ENCODE peak calls at places on chromosomes 3 and 15, in five cellular contexts. One of them, this sample, is unnamed.

GRCh38 chr15:32774022-32774421 is 56.2 kb downstream of the GREM1 start:
- DNase-seq in GM13976: no peak
- DNase-seq in heart right ventricle: no peak
- DNase-seq in left ventricle myocardium inferior: no peak
- DNase-seq in B cell: no peak
- DNase-seq in this sample: no peak

GRCh38 chr15:62449638-62450037 is 284.6 kb upstream of the C2CD4B start:
- DNase-seq in GM13976: no peak
- DNase-seq in heart right ventricle: no peak
- DNase-seq in left ventricle myocardium inferior: no peak
- DNase-seq in B cell: no peak
- DNase-seq in this sample: no peak

GRCh38 chr3:46860381-46861292 is 2.6 kb downstream of the MYL3 start:
- DNase-seq in GM13976: no peak
- DNase-seq in heart right ventricle: peak
- DNase-seq in left ventricle myocardium inferior: peak
- DNase-seq in B cell: peak
- DNase-seq in this sample: peak

GRCh38 chr3:133269393-133269792 is 130.5 kb upstream of the BFSP2 start:
- DNase-seq in GM13976: no peak
- DNase-seq in heart right ventricle: no peak
- DNase-seq in left ventricle myocardium inferior: no peak
- DNase-seq in B cell: no peak
- DNase-seq in this sample: no peak

GRCh38 chr3:197080344-197080743 is 50.7 kb upstream of the MELTF start:
- DNase-seq in GM13976: no peak
- DNase-seq in heart right ventricle: no peak
- DNase-seq in left ventricle myocardium inferior: no peak
- DNase-seq in B cell: no peak
- DNase-seq in this sample: no peak

GRCh38 chr3:46642971-46643370 is 30.6 kb downstream of the FAM240A start:
- DNase-seq in GM13976: no peak
- DNase-seq in heart right ventricle: no peak
- DNase-seq in left ventricle myocardium inferior: no peak
- DNase-seq in B cell: no peak
- DNase-seq in this sample: no peak

GRCh38 chr3:99901200-99901926 is 83.7 kb downstream of the CMSS1 start:
- DNase-seq in GM13976: no peak
- DNase-seq in heart right ventricle: no peak
- DNase-seq in left ventricle myocardium inferior: no peak
- DNase-seq in B cell: no peak
- DNase-seq in this sample: no peak

GRCh38 chr3:133474251-133474801 is 74.5 kb downstream of the BFSP2 start:
- DNase-seq in GM13976: no peak
- DNase-seq in heart right ventricle: peak
- DNase-seq in left ventricle myocardium inferior: peak
- DNase-seq in B cell: no peak
- DNase-seq in this sample: no peak

GRCh38 chr3:128727485-128727884 is 1.5 kb downstream of the RAB7A start:
- DNase-seq in GM13976: no peak
- DNase-seq in heart right ventricle: no peak
- DNase-seq in left ventricle myocardium inferior: no peak
- DNase-seq in B cell: no peak
- DNase-seq in this sample: no peak

GRCh38 chr3:129989391-129989790 is 14.9 kb downstream of the TRH start:
- DNase-seq in GM13976: no peak
- DNase-seq in heart right ventricle: no peak
- DNase-seq in left ventricle myocardium inferior: no peak
- DNase-seq in B cell: no peak
- DNase-seq in this sample: no peak

GRCh38 chr3:101119535-101119934 is 126.3 kb upstream of the ABI3BP start:
- DNase-seq in GM13976: no peak
- DNase-seq in heart right ventricle: no peak
- DNase-seq in left ventricle myocardium inferior: no peak
- DNase-seq in B cell: no peak
- DNase-seq in this sample: no peak

GRCh38 chr3:123552095-123552714 is 32.6 kb downstream of the HACD2 start:
- DNase-seq in GM13976: peak
- DNase-seq in heart right ventricle: no peak
- DNase-seq in left ventricle myocardium inferior: no peak
- DNase-seq in B cell: no peak
- DNase-seq in this sample: no peak

GRCh38 chr3:9158865-9159630 is 90.4 kb downstream of the SRGAP3 start:
- DNase-seq in GM13976: no peak
- DNase-seq in heart right ventricle: no peak
- DNase-seq in left ventricle myocardium inferior: no peak
- DNase-seq in B cell: no peak
- DNase-seq in this sample: no peak

GRCh38 chr15:91224750-91225380 is 124.8 kb downstream of the SV2B start:
- DNase-seq in GM13976: peak
- DNase-seq in heart right ventricle: peak
- DNase-seq in left ventricle myocardium inferior: no peak
- DNase-seq in B cell: no peak
- DNase-seq in this sample: no peak

GRCh38 chr15:63155486-63155885 is 1.8 kb downstream of the RPS27L start:
- DNase-seq in GM13976: no peak
- DNase-seq in heart right ventricle: no peak
- DNase-seq in left ventricle myocardium inferior: no peak
- DNase-seq in B cell: no peak
- DNase-seq in this sample: no peak

GRCh38 chr3:4736284-4736861 is 242.9 kb upstream of the BHLHE40 start:
- DNase-seq in GM13976: no peak
- DNase-seq in heart right ventricle: peak
- DNase-seq in left ventricle myocardium inferior: no peak
- DNase-seq in B cell: no peak
- DNase-seq in this sample: no peak

GRCh38 chr15:46442901-46443590 is 808.2 kb downstream of the SQOR start:
- DNase-seq in GM13976: no peak
- DNase-seq in heart right ventricle: no peak
- DNase-seq in left ventricle myocardium inferior: no peak
- DNase-seq in B cell: no peak
- DNase-seq in this sample: no peak

GRCh38 chr3:125381743-125382142 is 6.6 kb upstream of the ZNF148 start:
- DNase-seq in GM13976: no peak
- DNase-seq in heart right ventricle: no peak
- DNase-seq in left ventricle myocardium inferior: no peak
- DNase-seq in B cell: no peak
- DNase-seq in this sample: peak

GRCh38 chr15:65954289-65954741 is 85.0 kb downstream of the RAB11A start:
- DNase-seq in GM13976: no peak
- DNase-seq in heart right ventricle: no peak
- DNase-seq in left ventricle myocardium inferior: no peak
- DNase-seq in B cell: no peak
- DNase-seq in this sample: no peak

GRCh38 chr3:52495096-52495495 is at the start of gene STAB1:
- DNase-seq in GM13976: no peak
- DNase-seq in heart right ventricle: peak
- DNase-seq in left ventricle myocardium inferior: peak
- DNase-seq in B cell: no peak
- DNase-seq in this sample: no peak

GRCh38 chr3:85360742-85361387 is 402.1 kb downstream of the CADM2 start:
- DNase-seq in GM13976: peak
- DNase-seq in heart right ventricle: no peak
- DNase-seq in left ventricle myocardium inferior: no peak
- DNase-seq in B cell: no peak
- DNase-seq in this sample: peak

GRCh38 chr15:88932271-88932874 is 19.2 kb upstream of the MFGE8 start:
- DNase-seq in GM13976: no peak
- DNase-seq in heart right ventricle: peak
- DNase-seq in left ventricle myocardium inferior: peak
- DNase-seq in B cell: no peak
- DNase-seq in this sample: no peak

GRCh38 chr3:194514626-194515025 is 27.8 kb upstream of the ATP13A3 start:
- DNase-seq in GM13976: no peak
- DNase-seq in heart right ventricle: no peak
- DNase-seq in left ventricle myocardium inferior: no peak
- DNase-seq in B cell: no peak
- DNase-seq in this sample: no peak

GRCh38 chr3:138668107-138668506 is 59.5 kb downstream of the FAIM start:
- DNase-seq in GM13976: no peak
- DNase-seq in heart right ventricle: no peak
- DNase-seq in left ventricle myocardium inferior: no peak
- DNase-seq in B cell: no peak
- DNase-seq in this sample: no peak

GRCh38 chr15:36601497-36601932 is 22.1 kb downstream of the CDIN1 start:
- DNase-seq in GM13976: no peak
- DNase-seq in heart right ventricle: peak
- DNase-seq in left ventricle myocardium inferior: peak
- DNase-seq in B cell: no peak
- DNase-seq in this sample: no peak

GRCh38 chr3:182092662-182093262 is 381.0 kb downstream of the SOX2 start:
- DNase-seq in GM13976: no peak
- DNase-seq in heart right ventricle: no peak
- DNase-seq in left ventricle myocardium inferior: no peak
- DNase-seq in B cell: no peak
- DNase-seq in this sample: no peak

GRCh38 chr3:134754768-134755559 is 40.1 kb upstream of the EPHB1 start:
- DNase-seq in GM13976: peak
- DNase-seq in heart right ventricle: peak
- DNase-seq in left ventricle myocardium inferior: peak
- DNase-seq in B cell: no peak
- DNase-seq in this sample: peak

GRCh38 chr3:76487446-76487845 is 552.5 kb upstream of the ROBO2 start:
- DNase-seq in GM13976: no peak
- DNase-seq in heart right ventricle: no peak
- DNase-seq in left ventricle myocardium inferior: no peak
- DNase-seq in B cell: no peak
- DNase-seq in this sample: no peak

DNA sequence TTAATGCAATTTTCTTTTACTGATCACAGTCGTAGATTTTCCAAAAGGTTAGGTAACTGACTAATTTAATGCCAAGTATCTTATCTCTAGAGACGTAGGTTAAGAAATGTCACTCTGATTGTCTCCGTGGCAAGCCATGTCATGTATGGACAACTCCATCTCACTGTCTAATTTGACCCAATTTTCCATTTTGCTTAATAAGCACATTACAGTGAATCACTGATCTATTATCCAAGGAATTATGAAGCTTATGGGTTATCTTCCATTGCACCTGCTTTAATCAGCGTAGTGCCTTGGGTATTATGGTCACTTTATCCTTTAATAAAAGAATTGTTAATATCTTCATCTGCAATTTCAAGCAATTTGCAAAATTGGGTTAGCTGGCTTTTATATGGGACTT is 557.4 kb upstream of the ROBO2 start:
- DNase-seq in GM13976: no peak
- DNase-seq in heart right ventricle: no peak
- DNase-seq in left ventricle myocardium inferior: no peak
- DNase-seq in B cell: no peak
- DNase-seq in this sample: no peak
- TF ChIP-seq CTCF in GM13976: no peak
- TF ChIP-seq CTCF in heart right ventricle: no peak
- TF ChIP-seq CTCF in left ventricle myocardium inferior: no peak
- TF ChIP-seq CTCF in B cell: no peak
- TF ChIP-seq CTCF in this sample: no peak

DNA sequence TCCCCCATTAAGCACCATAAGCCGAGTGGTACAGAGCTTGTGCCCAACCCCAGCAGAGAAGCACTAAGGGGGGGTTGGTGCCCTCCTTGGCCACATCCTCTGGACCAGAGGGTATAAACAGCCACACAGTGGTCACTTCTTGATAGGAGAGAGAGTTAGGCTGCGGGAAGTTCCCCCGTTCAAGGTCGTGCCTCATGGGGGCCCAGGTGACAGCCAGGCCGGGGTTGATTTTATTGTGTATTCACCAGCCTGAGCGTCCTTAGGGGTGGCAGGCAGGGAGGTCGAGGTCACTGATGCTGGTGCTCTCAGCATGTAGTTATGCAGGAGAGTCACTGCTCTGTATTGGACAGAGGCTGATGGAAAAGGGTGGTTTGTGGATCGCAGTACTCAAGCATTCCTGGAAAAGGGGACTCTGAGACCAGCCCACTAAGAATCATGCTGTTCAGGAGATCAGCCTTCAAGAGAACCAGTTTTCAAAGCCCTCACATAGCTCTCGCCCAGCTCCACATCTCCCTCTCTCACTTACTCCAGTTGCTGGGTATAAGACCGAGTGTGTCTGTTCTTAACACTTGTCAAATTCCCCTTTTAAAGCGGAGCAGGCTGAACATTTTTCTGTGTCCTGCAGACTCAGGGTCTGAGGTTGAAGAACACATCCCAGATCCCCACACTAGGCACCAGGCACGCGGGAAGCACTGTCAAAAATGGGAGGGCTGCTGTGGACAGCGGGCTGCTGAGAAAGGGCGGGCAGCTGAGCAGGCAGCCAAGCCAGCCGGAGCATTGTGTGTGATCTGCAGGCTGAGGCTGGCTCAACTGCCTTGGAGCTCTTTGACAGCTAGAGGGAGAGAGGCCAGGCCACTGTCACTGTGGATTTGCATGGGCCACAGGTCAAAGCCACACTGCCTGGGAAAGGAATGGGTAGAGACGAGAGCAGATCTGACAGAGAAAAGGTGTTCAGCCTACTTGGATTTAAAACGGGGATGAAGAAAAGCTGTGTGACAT is 279.3 kb upstream of the LRRFIP2 start:
- DNase-seq in GM13976: no peak
- DNase-seq in heart right ventricle: peak
- DNase-seq in left ventricle myocardium inferior: peak
- DNase-seq in B cell: no peak
- DNase-seq in this sample: no peak
- TF ChIP-seq CTCF in GM13976: no peak
- TF ChIP-seq CTCF in heart right ventricle: peak
- TF ChIP-seq CTCF in left ventricle myocardium inferior: peak
- TF ChIP-seq CTCF in B cell: no peak
- TF ChIP-seq CTCF in this sample: no peak

DNA sequence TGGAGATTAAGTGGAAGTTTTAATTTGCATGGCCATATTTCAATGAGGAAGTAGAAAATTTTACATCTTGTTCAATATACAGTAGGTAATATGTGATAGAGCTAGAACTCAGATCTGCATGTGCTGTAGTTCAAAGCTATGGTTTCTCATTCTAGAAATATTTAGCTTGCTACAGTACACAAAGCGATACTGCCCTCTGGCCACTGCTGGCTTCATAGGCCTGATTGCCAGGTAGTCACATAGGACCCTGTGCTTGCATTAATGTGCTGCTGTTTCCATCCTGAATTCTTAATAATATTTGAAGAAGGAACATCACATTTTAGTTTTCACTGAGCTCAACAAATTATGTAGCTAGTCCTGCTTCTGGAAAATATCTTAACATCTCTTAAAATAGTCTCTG is 87.0 kb downstream of the PLSCR2 start:
- DNase-seq in GM13976: no peak
- DNase-seq in heart right ventricle: no peak
- DNase-seq in left ventricle myocardium inferior: no peak
- DNase-seq in B cell: no peak
- DNase-seq in this sample: peak
- TF ChIP-seq CTCF in GM13976: no peak
- TF ChIP-seq CTCF in heart right ventricle: no peak
- TF ChIP-seq CTCF in left ventricle myocardium inferior: no peak
- TF ChIP-seq CTCF in B cell: no peak
- TF ChIP-seq CTCF in this sample: no peak

DNA sequence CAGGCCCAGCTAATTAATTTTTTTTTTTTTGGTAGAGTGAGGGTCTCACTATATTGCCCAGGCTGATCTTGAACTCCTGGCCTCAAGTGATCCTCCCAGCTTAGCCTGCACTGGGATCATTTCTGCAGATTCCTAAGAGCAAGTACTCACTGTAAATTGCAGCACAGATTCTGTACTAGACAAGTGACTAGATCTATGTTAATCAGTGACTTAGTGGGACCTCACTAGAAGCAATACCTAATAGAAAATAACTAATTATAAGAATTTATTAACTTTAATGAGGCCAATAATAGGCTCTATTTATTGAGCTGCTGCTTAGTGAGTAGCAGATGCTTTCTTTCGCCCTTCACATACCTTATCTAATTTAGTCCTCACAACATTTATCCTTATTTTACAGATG is 10.7 kb upstream of the UTS2B start:
- DNase-seq in GM13976: no peak
- DNase-seq in heart right ventricle: no peak
- DNase-seq in left ventricle myocardium inferior: no peak
- DNase-seq in B cell: no peak
- DNase-seq in this sample: no peak
- TF ChIP-seq CTCF in GM13976: no peak
- TF ChIP-seq CTCF in heart right ventricle: no peak
- TF ChIP-seq CTCF in left ventricle myocardium inferior: no peak
- TF ChIP-seq CTCF in B cell: no peak
- TF ChIP-seq CTCF in this sample: no peak

This sample was measured in activated CD8-positive, alpha-beta T cell treated with anti-CD3 and anti-CD28 coated beads for 36 hours.